ENCODE peak calls at places on chromosome 16, in four cellular contexts. S, C, B and V are unnamed samples.

GRCh38 chr16:22641030-22641671 is 130.5 kb downstream of the NPIPB5 start:
- DNase-seq in S (no peak), C (no peak), B (no peak), V (no peak)

GRCh38 chr16:24983521-24983920 is 31.6 kb downstream of the ARHGAP17 start:
- DNase-seq in S (no peak), C (no peak), B (no peak), V (no peak)

GRCh38 chr16:85524365-85524629 is 88.8 kb upstream of the GSE1 start:
- DNase-seq in S (no peak), C (no peak), B (no peak), V (no peak)

GRCh38 chr16:89845417-89845816 is 17.1 kb downstream of the SPIRE2 start:
- DNase-seq in S (no peak), C (no peak), B (no peak), V (no peak)

GRCh38 chr16:84718-85452 is 6.9 kb downstream of the MPG start:
- DNase-seq in S (peak), C (no peak), B (peak), V (peak)

GRCh38 chr16:58516768-58517107 is 1.4 kb downstream of the SETD6 start:
- DNase-seq in S (no peak), C (no peak), B (no peak), V (no peak)

GRCh38 chr16:456891-457483 is 31.5 kb downstream of the RAB11FIP3 start:
- DNase-seq in S (no peak), C (no peak), B (no peak), V (peak)

GRCh38 chr16:50816901-50817555 is 75.1 kb downstream of the CYLD start:
- DNase-seq in S (no peak), C (no peak), B (no peak), V (no peak)

GRCh38 chr16:62036101-62036806 is at the start of gene CDH8:
- DNase-seq in S (no peak), C (no peak), B (no peak), V (no peak)

GRCh38 chr16:728890-729744 is 2.2 kb downstream of the HAGHL start:
- DNase-seq in S (no peak), C (no peak), B (no peak), V (no peak)

GRCh38 chr16:1557576-1557975 is 24.1 kb downstream of the TMEM204 start:
- DNase-seq in S (no peak), C (no peak), B (no peak), V (no peak)

GRCh38 chr16:2745116-2745890 is 7.1 kb upstream of the SRRM2 start:
- DNase-seq in S (no peak), C (no peak), B (no peak), V (no peak)

GRCh38 chr16:50459681-50460080 is 88.5 kb upstream of the NKD1 start:
- DNase-seq in S (no peak), C (no peak), B (no peak), V (no peak)

GRCh38 chr16:71761097-71761496 is 36.6 kb upstream of the PHLPP2 start:
- DNase-seq in S (no peak), C (no peak), B (no peak), V (no peak)

GRCh38 chr16:24088011-24088410 is 168.1 kb upstream of the CACNG3 start:
- DNase-seq in S (no peak), C (no peak), B (no peak), V (no peak)

GRCh38 chr16:57762365-57763289 is 27.1 kb downstream of the KATNB1 start:
- DNase-seq in S (no peak), C (no peak), B (no peak), V (no peak)